ENCODE peak calls at places on chromosomes 7 and 10, in four cellular contexts. W is AG09319; X is GM10248; G is activated T-helper 1 cell treated with anti-CD3 and anti-CD28 coated beads, Interleukin-2, amount 50 U/mL, for 16 hours. O is an unnamed sample.

GRCh38 chr7:95684505-95684904 is 87.8 kb upstream of the DYNC1I1 start:
- DNase-seq in X (no peak), W (no peak), G (no peak), O (no peak)

GRCh38 chr10:122475130-122475529 is 13.8 kb downstream of the HTRA1 start:
- DNase-seq in G (no peak), X (no peak), W (no peak), O (no peak)

GRCh38 chr7:15938153-15938552 is 251.7 kb upstream of the MEOX2 start:
- DNase-seq in G (no peak), X (no peak), W (no peak), O (no peak)

GRCh38 chr7:139588632-139589031 is 65.1 kb downstream of the CLEC2L start:
- DNase-seq in W (no peak), G (no peak), X (no peak), O (no peak)

GRCh38 chr7:152140067-152140466 is 114.6 kb downstream of the GALNT11 start:
- DNase-seq in X (no peak), W (no peak), G (no peak), O (no peak)

GRCh38 chr7:40538281-40538680 is 403.5 kb downstream of the SUGCT start:
- DNase-seq in G (no peak), W (no peak), X (no peak), O (no peak)

GRCh38 chr7:122886357-122887081 is at the start of gene CADPS2:
- DNase-seq in W (peak), X (peak), G (no peak), O (peak)

GRCh38 chr10:61140765-61141392 is 196.9 kb upstream of the RHOBTB1 start:
- DNase-seq in X (no peak), W (peak), G (no peak), O (no peak)

GRCh38 chr7:19899517-19899916 is 126.1 kb upstream of the TMEM196 start:
- DNase-seq in X (no peak), G (no peak), W (peak), O (no peak)

GRCh38 chr7:27237735-27238334 is 4.8 kb upstream of the EVX1 start:
- DNase-seq in W (no peak), G (no peak), X (no peak), O (no peak)

GRCh38 chr7:71616217-71616616 is 484.3 kb downstream of the GALNT17 start:
- DNase-seq in X (no peak), G (no peak), W (no peak), O (no peak)

GRCh38 chr7:66118603-66119002 is 4.0 kb downstream of the CRCP start:
- DNase-seq in W (no peak), X (no peak), G (no peak), O (no peak)

GRCh38 chr10:91549296-91549695 is 83.6 kb downstream of the PPP1R3C start:
- DNase-seq in G (no peak), W (no peak), X (no peak), O (no peak)

GRCh38 chr7:84191842-84192241 is 2.7 kb downstream of the SEMA3A start:
- DNase-seq in W (no peak), X (no peak), G (no peak), O (no peak)

GRCh38 chr7:122584852-122585251 is 114.1 kb downstream of the RNF133 start:
- DNase-seq in G (no peak), X (no peak), W (no peak), O (no peak)

GRCh38 chr10:34854147-34854601 is 39.1 kb upstream of the PARD3 start:
- DNase-seq in G (no peak), X (no peak), W (peak), O (no peak)

GRCh38 chr7:112566392-112567324 is 85.9 kb downstream of the LSMEM1 start:
- DNase-seq in X (no peak), G (no peak), W (no peak), O (no peak)

GRCh38 chr10:61899045-61899444 is 2.5 kb upstream of the ARID5B start:
- DNase-seq in X (no peak), W (no peak), G (no peak), O (no peak)

GRCh38 chr10:126497672-126498071 is 109.4 kb upstream of the ADAM12 start:
- DNase-seq in G (no peak), W (no peak), X (no peak), O (no peak)

GRCh38 chr10:104406715-104407517 is 53.3 kb downstream of the CFAP58 start:
- DNase-seq in G (no peak), W (peak), X (no peak), O (no peak)

GRCh38 chr7:71625534-71625933 is 493.6 kb downstream of the GALNT17 start:
- DNase-seq in G (no peak), X (no peak), W (no peak), O (no peak)

GRCh38 chr10:98414578-98414931 is 427 bp downstream of the PYROXD2 start:
- DNase-seq in X (no peak), G (no peak), W (no peak), O (no peak)